ENCODE peak calls at places on chromosome 15, in eight cellular contexts. M is activated naive CD4-positive, alpha-beta T cell; V is DMS153; K is HFFc6; T is LHCN-M2; P is GM18507; I is C1 segment of cervical spinal cord; H is SW480. N is an unnamed sample.

GRCh38 chr15:93029613-93030429 is 59.2 kb downstream of the RGMA start:
- DNase-seq in P (no peak), V (no peak), M (no peak), T (peak), K (no peak), I (peak), H (no peak), N (no peak)

GRCh38 chr15:31853370-31853769 is 176.9 kb upstream of the CHRNA7 start:
- DNase-seq in T (no peak), K (no peak), H (no peak), I (no peak), M (no peak), P (no peak), V (no peak), N (no peak)

GRCh38 chr15:28953573-28954195 is 67.9 kb downstream of the APBA2 start:
- DNase-seq in V (no peak), H (no peak), M (no peak), P (no peak), T (no peak), I (no peak), K (no peak), N (no peak)

GRCh38 chr15:37070686-37071085 is 29.7 kb downstream of the MEIS2 start:
- DNase-seq in T (no peak), P (no peak), V (no peak), K (no peak), H (no peak), M (no peak), I (no peak), N (no peak)

GRCh38 chr15:100559330-100559729 is 30.6 kb upstream of the CERS3 start:
- DNase-seq in I (no peak), K (peak), T (peak), V (no peak), P (no peak), H (no peak), M (no peak), N (no peak)

GRCh38 chr15:100241572-100242479 is 99.9 kb downstream of the ADAMTS17 start:
- DNase-seq in I (peak), M (no peak), V (no peak), K (no peak), P (no peak), H (peak), T (peak), N (no peak)

GRCh38 chr15:61011576-61012336 is 217.3 kb downstream of the RORA start:
- DNase-seq in K (no peak), P (no peak), M (no peak), V (no peak), I (no peak), H (no peak), T (no peak), N (no peak)

GRCh38 chr15:80561500-80561899 is 133.6 kb upstream of the ABHD17C start:
- DNase-seq in K (no peak), I (no peak), M (no peak), V (no peak), T (no peak), P (no peak), H (no peak), N (no peak)

GRCh38 chr15:83206971-83207621 is 527 bp downstream of the HDGFL3 start:
- DNase-seq in P (no peak), H (peak), K (no peak), T (peak), I (peak), M (no peak), V (no peak), N (no peak)

GRCh38 chr15:57079907-57080750 is 161.7 kb downstream of the TCF12 start:
- DNase-seq in I (no peak), K (no peak), P (no peak), T (no peak), H (no peak), M (no peak), V (no peak), N (no peak)

GRCh38 chr15:56038015-56038414 is 44.6 kb upstream of the NEDD4 start:
- DNase-seq in K (peak), M (no peak), H (no peak), I (no peak), T (peak), P (no peak), V (no peak), N (no peak)

GRCh38 chr15:29623240-29623639 is 199.0 kb downstream of the TJP1 start:
- DNase-seq in I (peak), M (no peak), K (no peak), H (no peak), V (no peak), P (no peak), T (no peak), N (no peak)

GRCh38 chr15:48555244-48555804 is 90.2 kb downstream of the FBN1 start:
- DNase-seq in V (no peak), P (no peak), I (no peak), H (no peak), K (peak), T (peak), M (no peak), N (no peak)

GRCh38 chr15:51121118-51121517 is 26.4 kb upstream of the TNFAIP8L3 start:
- DNase-seq in T (peak), H (no peak), I (no peak), M (no peak), P (no peak), K (peak), V (no peak), N (peak)

GRCh38 chr15:47157827-47158226 is 559.5 kb upstream of the SEMA6D start:
- DNase-seq in M (no peak), P (no peak), T (no peak), V (no peak), K (no peak), I (no peak), H (no peak), N (no peak)

GRCh38 chr15:73388256-73388781 is 19.6 kb upstream of the HCN4 start:
- DNase-seq in T (peak), I (no peak), V (no peak), K (peak), H (peak), P (no peak), M (no peak), N (no peak)

GRCh38 chr15:28098766-28099554 is at the start of gene OCA2:
- DNase-seq in I (no peak), V (no peak), H (peak), P (no peak), K (no peak), M (no peak), T (peak), N (no peak)

GRCh38 chr15:63240136-63240535 is 37.3 kb upstream of the APH1B start:
- DNase-seq in M (no peak), V (no peak), T (no peak), H (no peak), P (no peak), I (no peak), K (no peak), N (no peak)

GRCh38 chr15:73950479-73951043 is 24.3 kb downstream of the LOXL1 start:
- DNase-seq in K (no peak), M (no peak), T (peak), P (no peak), V (no peak), I (no peak), H (no peak), N (no peak)

GRCh38 chr15:71761649-71762048 is 48.7 kb upstream of the NR2E3 start:
- DNase-seq in P (no peak), M (no peak), I (no peak), H (peak), V (no peak), T (peak), K (peak), N (peak)

GRCh38 chr15:66734961-66735908 is 33.2 kb downstream of the SMAD6 start:
- DNase-seq in I (peak), V (no peak), K (peak), T (peak), H (no peak), P (no peak), M (no peak), N (no peak)

GRCh38 chr15:74787251-74788041 is 5.6 kb downstream of the CSK start:
- DNase-seq in M (peak), I (peak), T (peak), P (peak), V (no peak), H (peak), K (no peak), N (no peak)

GRCh38 chr15:45522931-45523331 is 376 bp upstream of the SLC30A4 start:
- DNase-seq in T (no peak), K (peak), H (peak), M (no peak), V (no peak), I (no peak), P (no peak), N (no peak)

GRCh38 chr15:50977157-50977556 is 68.7 kb downstream of the AP4E1 start:
- DNase-seq in M (no peak), T (no peak), K (no peak), P (no peak), H (no peak), V (no peak), I (no peak), N (no peak)

GRCh38 chr15:80615783-80616391 is 79.2 kb upstream of the ABHD17C start:
- DNase-seq in T (peak), K (peak), I (no peak), H (no peak), P (no peak), M (no peak), V (peak), N (no peak)

GRCh38 chr15:85793641-85794597 is 806 bp downstream of the KLHL25 start:
- DNase-seq in T (peak), K (no peak), P (no peak), I (peak), M (no peak), V (no peak), H (peak), N (no peak)

GRCh38 chr15:41891946-41892345 is 1.9 kb downstream of the SPTBN5 start:
- DNase-seq in M (no peak), I (no peak), P (no peak), K (no peak), T (no peak), V (peak), H (no peak), N (no peak)

GRCh38 chr15:45276851-45277250 is 24.8 kb downstream of the SLC28A2 start:
- DNase-seq in M (no peak), T (peak), I (no peak), H (peak), P (no peak), V (no peak), K (peak), N (peak)

GRCh38 chr15:43516801-43517353 is 531 bp upstream of the MAP1A start:
- DNase-seq in I (no peak), M (no peak), T (peak), H (no peak), K (peak), P (no peak), V (no peak), N (no peak)

GRCh38 chr15:39874890-39875549 is 45.0 kb downstream of the GPR176 start:
- DNase-seq in V (no peak), P (peak), T (peak), I (no peak), K (peak), H (peak), M (no peak), N (no peak)

GRCh38 chr15:25066708-25067107 is 111.9 kb downstream of the SNRPN start:
- DNase-seq in V (no peak), P (no peak), H (no peak), I (no peak), T (no peak), M (no peak), K (no peak), N (no peak)

GRCh38 chr15:62558640-62559039 is 393.6 kb upstream of the C2CD4B start:
- DNase-seq in T (no peak), V (no peak), P (no peak), H (no peak), K (no peak), I (no peak), M (no peak), N (no peak)